ENCODE peak calls at places on chromosomes 5 and 9, in seven cellular contexts. One of them, this sample, is unnamed.

GRCh38 chr5:23208959-23209431 is 298.4 kb upstream of the PRDM9 start:
- DNase-seq in Right ventricle myocardium superior: no peak
- DNase-seq in LoVo: peak
- DNase-seq in ELR: peak
- DNase-seq in COR-L47: peak
- DNase-seq in activated naive CD8-positive, alpha-beta T cell treated with anti-CD3 and anti-CD28 coated beads, Interleukin-2, amount 50 U/mL, for 16 hours: no peak
- DNase-seq in M059J: peak
- DNase-seq in this sample: no peak

GRCh38 chr9:126388964-126389363 is 62.3 kb downstream of the MVB12B start:
- DNase-seq in activated naive CD8-positive, alpha-beta T cell treated with anti-CD3 and anti-CD28 coated beads, Interleukin-2, amount 50 U/mL, for 16 hours: no peak
- DNase-seq in Right ventricle myocardium superior: no peak
- DNase-seq in M059J: no peak
- DNase-seq in ELR: no peak
- DNase-seq in LoVo: no peak
- DNase-seq in COR-L47: peak
- DNase-seq in this sample: no peak

GRCh38 chr5:171116711-171117110 is 192.3 kb upstream of the TLX3 start:
- DNase-seq in M059J: no peak
- DNase-seq in LoVo: no peak
- DNase-seq in ELR: no peak
- DNase-seq in COR-L47: no peak
- DNase-seq in activated naive CD8-positive, alpha-beta T cell treated with anti-CD3 and anti-CD28 coated beads, Interleukin-2, amount 50 U/mL, for 16 hours: no peak
- DNase-seq in Right ventricle myocardium superior: no peak
- DNase-seq in this sample: no peak

GRCh38 chr5:133467325-133467700 is 145.0 kb downstream of the FSTL4 start:
- DNase-seq in LoVo: no peak
- DNase-seq in COR-L47: peak
- DNase-seq in Right ventricle myocardium superior: no peak
- DNase-seq in activated naive CD8-positive, alpha-beta T cell treated with anti-CD3 and anti-CD28 coated beads, Interleukin-2, amount 50 U/mL, for 16 hours: no peak
- DNase-seq in ELR: no peak
- DNase-seq in M059J: no peak
- DNase-seq in this sample: no peak

GRCh38 chr5:77852514-77853352 is 76.6 kb upstream of the TBCA start:
- DNase-seq in Right ventricle myocardium superior: peak
- DNase-seq in ELR: peak
- DNase-seq in activated naive CD8-positive, alpha-beta T cell treated with anti-CD3 and anti-CD28 coated beads, Interleukin-2, amount 50 U/mL, for 16 hours: no peak
- DNase-seq in COR-L47: no peak
- DNase-seq in M059J: peak
- DNase-seq in LoVo: peak
- DNase-seq in this sample: no peak

GRCh38 chr5:54909911-54910870 is 75.2 kb downstream of the ESM1 start:
- DNase-seq in M059J: peak
- DNase-seq in LoVo: no peak
- DNase-seq in activated naive CD8-positive, alpha-beta T cell treated with anti-CD3 and anti-CD28 coated beads, Interleukin-2, amount 50 U/mL, for 16 hours: no peak
- DNase-seq in COR-L47: no peak
- DNase-seq in ELR: peak
- DNase-seq in Right ventricle myocardium superior: no peak
- DNase-seq in this sample: no peak

GRCh38 chr5:172417983-172418630 is 36.2 kb downstream of the SH3PXD2B start:
- DNase-seq in Right ventricle myocardium superior: peak
- DNase-seq in LoVo: no peak
- DNase-seq in M059J: peak
- DNase-seq in COR-L47: no peak
- DNase-seq in ELR: peak
- DNase-seq in activated naive CD8-positive, alpha-beta T cell treated with anti-CD3 and anti-CD28 coated beads, Interleukin-2, amount 50 U/mL, for 16 hours: no peak
- DNase-seq in this sample: no peak

GRCh38 chr5:73917433-73917832 is 291.4 kb downstream of the ARHGEF28 start:
- DNase-seq in ELR: no peak
- DNase-seq in M059J: no peak
- DNase-seq in activated naive CD8-positive, alpha-beta T cell treated with anti-CD3 and anti-CD28 coated beads, Interleukin-2, amount 50 U/mL, for 16 hours: no peak
- DNase-seq in Right ventricle myocardium superior: peak
- DNase-seq in LoVo: no peak
- DNase-seq in COR-L47: peak
- DNase-seq in this sample: no peak

GRCh38 chr9:130820135-130820738 is 14.8 kb upstream of the ABL1 start:
- DNase-seq in ELR: no peak
- DNase-seq in M059J: no peak
- DNase-seq in COR-L47: no peak
- DNase-seq in Right ventricle myocardium superior: no peak
- DNase-seq in activated naive CD8-positive, alpha-beta T cell treated with anti-CD3 and anti-CD28 coated beads, Interleukin-2, amount 50 U/mL, for 16 hours: no peak
- DNase-seq in LoVo: no peak
- DNase-seq in this sample: no peak

GRCh38 chr5:65263291-65263690 is 218.4 kb downstream of the ADAMTS6 start:
- DNase-seq in COR-L47: no peak
- DNase-seq in M059J: peak
- DNase-seq in activated naive CD8-positive, alpha-beta T cell treated with anti-CD3 and anti-CD28 coated beads, Interleukin-2, amount 50 U/mL, for 16 hours: no peak
- DNase-seq in Right ventricle myocardium superior: no peak
- DNase-seq in LoVo: no peak
- DNase-seq in ELR: peak
- DNase-seq in this sample: no peak

GRCh38 chr9:20621553-20622329 is 558 bp downstream of the MLLT3 start:
- DNase-seq in M059J: peak
- DNase-seq in activated naive CD8-positive, alpha-beta T cell treated with anti-CD3 and anti-CD28 coated beads, Interleukin-2, amount 50 U/mL, for 16 hours: peak
- DNase-seq in Right ventricle myocardium superior: peak
- DNase-seq in COR-L47: peak
- DNase-seq in ELR: peak
- DNase-seq in LoVo: peak
- DNase-seq in this sample: peak

GRCh38 chr5:37787742-37788141 is 52.1 kb downstream of the GDNF start:
- DNase-seq in Right ventricle myocardium superior: no peak
- DNase-seq in LoVo: no peak
- DNase-seq in COR-L47: no peak
- DNase-seq in activated naive CD8-positive, alpha-beta T cell treated with anti-CD3 and anti-CD28 coated beads, Interleukin-2, amount 50 U/mL, for 16 hours: no peak
- DNase-seq in M059J: peak
- DNase-seq in ELR: no peak
- DNase-seq in this sample: no peak

GRCh38 chr9:82982271-82982880 is 80.6 kb downstream of the RASEF start:
- DNase-seq in M059J: peak
- DNase-seq in activated naive CD8-positive, alpha-beta T cell treated with anti-CD3 and anti-CD28 coated beads, Interleukin-2, amount 50 U/mL, for 16 hours: no peak
- DNase-seq in LoVo: no peak
- DNase-seq in ELR: no peak
- DNase-seq in Right ventricle myocardium superior: no peak
- DNase-seq in COR-L47: no peak
- DNase-seq in this sample: no peak

GRCh38 chr9:69470186-69470977 is 145.4 kb downstream of the ENTREP1 start:
- DNase-seq in ELR: no peak
- DNase-seq in COR-L47: no peak
- DNase-seq in LoVo: peak
- DNase-seq in activated naive CD8-positive, alpha-beta T cell treated with anti-CD3 and anti-CD28 coated beads, Interleukin-2, amount 50 U/mL, for 16 hours: no peak
- DNase-seq in M059J: no peak
- DNase-seq in Right ventricle myocardium superior: no peak
- DNase-seq in this sample: no peak

GRCh38 chr5:116959843-116960242 is 385.2 kb upstream of the SEMA6A start:
- DNase-seq in ELR: no peak
- DNase-seq in LoVo: no peak
- DNase-seq in Right ventricle myocardium superior: no peak
- DNase-seq in COR-L47: no peak
- DNase-seq in activated naive CD8-positive, alpha-beta T cell treated with anti-CD3 and anti-CD28 coated beads, Interleukin-2, amount 50 U/mL, for 16 hours: no peak
- DNase-seq in M059J: no peak
- DNase-seq in this sample: no peak

GRCh38 chr5:33793836-33794549 is 97.8 kb downstream of the ADAMTS12 start:
- DNase-seq in LoVo: no peak
- DNase-seq in Right ventricle myocardium superior: no peak
- DNase-seq in activated naive CD8-positive, alpha-beta T cell treated with anti-CD3 and anti-CD28 coated beads, Interleukin-2, amount 50 U/mL, for 16 hours: no peak
- DNase-seq in COR-L47: no peak
- DNase-seq in M059J: no peak
- DNase-seq in ELR: no peak
- DNase-seq in this sample: no peak

GRCh38 chr9:99868845-99869244 is 37.6 kb upstream of the STX17 start:
- DNase-seq in COR-L47: no peak
- DNase-seq in Right ventricle myocardium superior: no peak
- DNase-seq in activated naive CD8-positive, alpha-beta T cell treated with anti-CD3 and anti-CD28 coated beads, Interleukin-2, amount 50 U/mL, for 16 hours: no peak
- DNase-seq in M059J: peak
- DNase-seq in ELR: peak
- DNase-seq in LoVo: no peak
- DNase-seq in this sample: peak

GRCh38 chr5:61496406-61497307 is 164.6 kb downstream of the ZSWIM6 start:
- DNase-seq in Right ventricle myocardium superior: no peak
- DNase-seq in ELR: no peak
- DNase-seq in LoVo: no peak
- DNase-seq in activated naive CD8-positive, alpha-beta T cell treated with anti-CD3 and anti-CD28 coated beads, Interleukin-2, amount 50 U/mL, for 16 hours: no peak
- DNase-seq in M059J: peak
- DNase-seq in COR-L47: peak
- DNase-seq in this sample: no peak

GRCh38 chr5:54370982-54371381 is 60.6 kb upstream of the ARL15 start:
- DNase-seq in Right ventricle myocardium superior: no peak
- DNase-seq in activated naive CD8-positive, alpha-beta T cell treated with anti-CD3 and anti-CD28 coated beads, Interleukin-2, amount 50 U/mL, for 16 hours: no peak
- DNase-seq in ELR: no peak
- DNase-seq in COR-L47: no peak
- DNase-seq in LoVo: no peak
- DNase-seq in M059J: no peak
- DNase-seq in this sample: no peak

GRCh38 chr9:89675403-89675771 is 70.6 kb downstream of the GADD45G start:
- DNase-seq in Right ventricle myocardium superior: peak
- DNase-seq in LoVo: no peak
- DNase-seq in activated naive CD8-positive, alpha-beta T cell treated with anti-CD3 and anti-CD28 coated beads, Interleukin-2, amount 50 U/mL, for 16 hours: no peak
- DNase-seq in COR-L47: no peak
- DNase-seq in ELR: no peak
- DNase-seq in M059J: no peak
- DNase-seq in this sample: no peak

GRCh38 chr5:98214240-98215051 is 559.0 kb upstream of the RGMB start:
- DNase-seq in Right ventricle myocardium superior: peak
- DNase-seq in ELR: peak
- DNase-seq in activated naive CD8-positive, alpha-beta T cell treated with anti-CD3 and anti-CD28 coated beads, Interleukin-2, amount 50 U/mL, for 16 hours: no peak
- DNase-seq in COR-L47: no peak
- DNase-seq in LoVo: no peak
- DNase-seq in M059J: peak
- DNase-seq in this sample: no peak

GRCh38 chr9:128106181-128106939 is 21.2 kb downstream of the PTGES2 start:
- DNase-seq in ELR: no peak
- DNase-seq in LoVo: no peak
- DNase-seq in COR-L47: no peak
- DNase-seq in M059J: no peak
- DNase-seq in Right ventricle myocardium superior: peak
- DNase-seq in activated naive CD8-positive, alpha-beta T cell treated with anti-CD3 and anti-CD28 coated beads, Interleukin-2, amount 50 U/mL, for 16 hours: no peak
- DNase-seq in this sample: no peak

GRCh38 chr5:54651482-54652076 is 134.0 kb downstream of the SNX18 start:
- DNase-seq in M059J: peak
- DNase-seq in Right ventricle myocardium superior: peak
- DNase-seq in COR-L47: peak
- DNase-seq in LoVo: peak
- DNase-seq in ELR: no peak
- DNase-seq in activated naive CD8-positive, alpha-beta T cell treated with anti-CD3 and anti-CD28 coated beads, Interleukin-2, amount 50 U/mL, for 16 hours: no peak
- DNase-seq in this sample: no peak

This sample was measured in activated CD4-positive, alpha-beta memory T cell treated with anti-CD3 and anti-CD28 coated beads, Interleukin-2, amount 10 ng/mL, durations not matched to agents 7 days and 5 days.